ENCODE peak calls at places on chromosomes 4 and X, in seven cellular contexts. F, W, O, Q, I, S and D are unnamed samples.

GRCh38 chrX:129980540-129981206 is 1.8 kb upstream of the BCORL1 start:
- DNase-seq in W (no peak), O (peak), Q (peak), S (no peak), F (peak), I (no peak), D (no peak)

GRCh38 chr4:141905751-141906150 is 269.4 kb downstream of the IL15 start:
- DNase-seq in F (peak), W (no peak), O (no peak), I (no peak), S (peak), Q (no peak), D (no peak)

GRCh38 chr4:151753056-151753455 is 7.8 kb downstream of the GATB start:
- DNase-seq in O (no peak), S (peak), W (no peak), Q (no peak), I (no peak), F (no peak), D (no peak)

GRCh38 chr4:13527192-13527982 is 16.9 kb downstream of the NKX3-2 start:
- DNase-seq in O (no peak), W (no peak), F (no peak), Q (no peak), I (no peak), S (no peak), D (no peak)

GRCh38 chrX:118654331-118654730 is 73.1 kb upstream of the IL13RA1 start:
- DNase-seq in F (no peak), I (no peak), S (no peak), W (no peak), Q (no peak), O (no peak), D (no peak)

GRCh38 chr4:98522062-98522461 is 136.3 kb downstream of the TSPAN5 start:
- DNase-seq in F (no peak), S (peak), O (peak), I (no peak), Q (no peak), W (no peak), D (no peak)

GRCh38 chr4:8155048-8155447 is 3.6 kb downstream of the ABLIM2 start:
- DNase-seq in S (no peak), W (no peak), Q (no peak), O (no peak), I (no peak), F (no peak), D (no peak)

GRCh38 chr4:72311291-72311690 is 257.7 kb downstream of the ADAMTS3 start:
- DNase-seq in I (no peak), Q (no peak), S (no peak), O (no peak), W (no peak), F (no peak), D (no peak)

GRCh38 chrX:38304010-38304409 is 23.3 kb downstream of the RPGR start:
- DNase-seq in Q (no peak), W (no peak), S (peak), I (no peak), F (peak), O (peak), D (no peak)

GRCh38 chr4:151859646-151860045 is 98.8 kb upstream of the GATB start:
- DNase-seq in O (no peak), F (no peak), S (no peak), W (no peak), I (no peak), Q (no peak), D (no peak)

GRCh38 chr4:15470149-15470520 is 453 bp downstream of the CC2D2A start:
- DNase-seq in S (peak), I (no peak), W (no peak), Q (no peak), F (no peak), O (no peak), D (no peak)

GRCh38 chr4:37689353-37689752 is 3.2 kb upstream of the RELL1 start:
- DNase-seq in S (peak), O (no peak), I (no peak), F (no peak), W (no peak), Q (no peak), D (no peak)

GRCh38 chrX:150365953-150366911 is 3.1 kb downstream of the MAMLD1 start:
- DNase-seq in Q (peak), S (peak), F (peak), I (no peak), O (peak), W (no peak), D (no peak)